ENCODE peak calls at places on chromosomes 4 and X, in five cellular contexts. H is substantia nigra; C is endothelial cell; Q is NCI-H345; P is effector memory CD4-positive, alpha-beta T cell. T is an unnamed sample.

GRCh38 chr4:77493829-77494551 is 111.6 kb upstream of the CXCL13 start:
- DNase-seq in Q (no peak), P (no peak), C (no peak), H (no peak), T (no peak)

GRCh38 chr4:64617813-64618212 is 208.6 kb upstream of the TECRL start:
- DNase-seq in C (no peak), Q (peak), P (no peak), H (no peak), T (no peak)

GRCh38 chrX:133254666-133255065 is 36.5 kb upstream of the TFDP3 start:
- DNase-seq in C (no peak), Q (no peak), H (no peak), P (no peak), T (no peak)

GRCh38 chrX:40380649-40381488 is 199.9 kb upstream of the ATP6AP2 start:
- DNase-seq in P (no peak), H (no peak), C (no peak), Q (peak), T (peak)

GRCh38 chr4:177607111-177607573 is 164.9 kb upstream of the AGA start:
- DNase-seq in Q (no peak), C (no peak), H (no peak), P (no peak), T (no peak)

GRCh38 chr4:1331591-1332353 is 15.2 kb upstream of the UVSSA start:
- DNase-seq in C (no peak), Q (no peak), H (no peak), P (no peak), T (no peak)

GRCh38 chrX:21856504-21856903 is 717 bp downstream of the YY2 start:
- DNase-seq in H (no peak), P (no peak), Q (no peak), C (no peak), T (no peak)

GRCh38 chr4:53113433-53114215 is 251.5 kb downstream of the RASL11B start:
- DNase-seq in P (no peak), Q (no peak), C (no peak), H (no peak), T (no peak)

GRCh38 chr4:14850374-14851097 is 151.7 kb upstream of the CPEB2 start:
- DNase-seq in P (no peak), C (no peak), H (no peak), Q (no peak), T (no peak)

GRCh38 chr4:176333076-176333475 is 13.3 kb downstream of the SPCS3 start:
- DNase-seq in C (no peak), P (no peak), H (no peak), Q (no peak), T (no peak)